ENCODE peak calls at places on chromosome 14, in five cellular contexts. C, B, N, E and K are unnamed samples.

GRCh38 chr14:35390577-35391387 is 13.8 kb downstream of the NFKBIA start:
- DNase-seq in N (peak), E (no peak), C (no peak), B (peak), K (no peak)

GRCh38 chr14:60805881-60806569 is 71.5 kb downstream of the MNAT1 start:
- DNase-seq in N (peak), E (peak), C (no peak), B (peak), K (peak)

GRCh38 chr14:69260246-69260978 is 454 bp downstream of the GALNT16 start:
- DNase-seq in C (no peak), B (no peak), N (no peak), E (no peak), K (no peak)

GRCh38 chr14:92885279-92886061 is 37.5 kb upstream of the CHGA start:
- DNase-seq in N (no peak), E (no peak), B (no peak), C (no peak), K (no peak)

GRCh38 chr14:95515080-95515489 is 1.4 kb downstream of the SYNE3 start:
- DNase-seq in E (peak), B (no peak), C (no peak), N (no peak), K (peak)

GRCh38 chr14:70698288-70698687 is 56.6 kb downstream of the TTC9 start:
- DNase-seq in B (peak), E (peak), C (peak), N (peak), K (peak)

GRCh38 chr14:64755661-64756265 is 51.5 kb downstream of the PLEKHG3 start:
- DNase-seq in B (peak), C (no peak), N (peak), E (peak), K (peak)

GRCh38 chr14:76917158-76917596 is 91.0 kb downstream of the LRRC74A start:
- DNase-seq in B (peak), E (peak), C (no peak), N (peak), K (peak)

GRCh38 chr14:68552597-68552996 is 240.3 kb downstream of the ZFP36L1 start:
- DNase-seq in N (peak), B (no peak), C (no peak), E (peak), K (peak)

GRCh38 chr14:64945431-64945830 is 2.9 kb upstream of the GPX2 start:
- DNase-seq in N (no peak), E (no peak), C (no peak), B (no peak), K (no peak)

GRCh38 chr14:90815817-90816662 is at the start of gene TTC7B:
- DNase-seq in N (no peak), B (peak), C (no peak), E (peak), K (peak)

GRCh38 chr14:76924363-76925151 is 98.3 kb downstream of the LRRC74A start:
- DNase-seq in B (no peak), N (no peak), C (no peak), E (no peak), K (no peak)

GRCh38 chr14:81625343-81625742 is 91.7 kb upstream of the SEL1L start:
- DNase-seq in E (peak), C (no peak), B (peak), N (peak), K (peak)

GRCh38 chr14:58772061-58772604 is 134.4 kb downstream of the DACT1 start:
- DNase-seq in E (no peak), N (no peak), C (no peak), B (no peak), K (no peak)

GRCh38 chr14:61475316-61475715 is 153.9 kb downstream of the PRKCH start:
- DNase-seq in B (peak), N (peak), C (peak), E (peak), K (peak)

GRCh38 chr14:105140581-105140980 is 28.0 kb downstream of the JAG2 start:
- DNase-seq in N (no peak), C (no peak), E (no peak), B (no peak), K (no peak)

GRCh38 chr14:35940291-35940690 is 114.2 kb downstream of the BRMS1L start:
- DNase-seq in B (no peak), E (no peak), C (no peak), N (no peak), K (no peak)

GRCh38 chr14:51575225-51576111 is 76.2 kb upstream of the FRMD6 start:
- DNase-seq in C (no peak), E (no peak), N (peak), B (no peak), K (peak)

GRCh38 chr14:54781936-54782802 is 120.5 kb downstream of the GCH1 start:
- DNase-seq in N (no peak), B (no peak), C (no peak), E (no peak), K (no peak)

GRCh38 chr14:61332658-61333029 is 11.3 kb downstream of the PRKCH start:
- DNase-seq in B (no peak), C (no peak), N (no peak), E (no peak), K (no peak)

GRCh38 chr14:50831704-50832130 is 755 bp upstream of the NIN start:
- DNase-seq in B (no peak), C (no peak), N (no peak), E (no peak), K (no peak)

GRCh38 chr14:41285193-41285748 is 321.4 kb upstream of the LRFN5 start:
- DNase-seq in E (peak), N (peak), C (no peak), B (peak), K (no peak)

GRCh38 chr14:77158175-77158908 is 16.8 kb upstream of the ZDHHC22 start:
- DNase-seq in C (no peak), N (peak), E (peak), B (peak), K (peak)

GRCh38 chr14:57487771-57488170 is 5.9 kb downstream of the CCDC198 start:
- DNase-seq in N (peak), C (no peak), E (no peak), B (peak), K (peak)

GRCh38 chr14:35343709-35344474 is 51.7 kb downstream of the PSMA6 start:
- DNase-seq in B (no peak), C (no peak), N (no peak), E (no peak), K (no peak)

GRCh38 chr14:23066855-23067744 is 9.8 kb upstream of the CDH24 start:
- DNase-seq in B (no peak), N (no peak), C (no peak), E (no peak), K (no peak)

GRCh38 chr14:20720741-20721140 is 24.9 kb upstream of the EDDM3A start:
- DNase-seq in N (no peak), C (no peak), B (no peak), E (no peak), K (no peak)

GRCh38 chr14:61385002-61385685 is 63.8 kb downstream of the PRKCH start:
- DNase-seq in C (no peak), B (no peak), E (no peak), N (no peak), K (no peak)

GRCh38 chr14:64726585-64726890 is 22.3 kb downstream of the PLEKHG3 start:
- DNase-seq in C (no peak), E (no peak), B (peak), N (peak), K (no peak)

GRCh38 chr14:68240388-68240787 is 420.8 kb downstream of the RAD51B start:
- DNase-seq in N (no peak), C (no peak), B (no peak), E (no peak), K (no peak)

GRCh38 chr14:20262642-20263128 is 23.6 kb downstream of the OR11H4 start:
- DNase-seq in N (peak), C (peak), E (peak), B (peak), K (peak)

GRCh38 chr14:93571275-93571674 is 140.5 kb downstream of the UNC79 start:
- DNase-seq in N (no peak), B (no peak), E (no peak), C (no peak), K (no peak)

GRCh38 chr14:74240794-74241610 is 1.8 kb downstream of the VSX2 start:
- DNase-seq in C (no peak), E (no peak), B (no peak), N (no peak), K (no peak)

GRCh38 chr14:95597784-95598204 is 62.9 kb downstream of the GLRX5 start:
- DNase-seq in N (peak), C (no peak), B (no peak), E (peak), K (peak)

GRCh38 chr14:86022031-86022629 is 492.2 kb downstream of the FLRT2 start:
- DNase-seq in N (peak), E (peak), B (no peak), C (no peak), K (no peak)

GRCh38 chr14:62734831-62735230 is 310.4 kb downstream of the KCNH5 start:
- DNase-seq in C (no peak), E (no peak), B (no peak), N (no peak), K (no peak)

GRCh38 chr14:102819176-102819628 is 42.0 kb downstream of the TRAF3 start:
- DNase-seq in B (no peak), C (no peak), E (no peak), N (no peak), K (peak)

DNA sequence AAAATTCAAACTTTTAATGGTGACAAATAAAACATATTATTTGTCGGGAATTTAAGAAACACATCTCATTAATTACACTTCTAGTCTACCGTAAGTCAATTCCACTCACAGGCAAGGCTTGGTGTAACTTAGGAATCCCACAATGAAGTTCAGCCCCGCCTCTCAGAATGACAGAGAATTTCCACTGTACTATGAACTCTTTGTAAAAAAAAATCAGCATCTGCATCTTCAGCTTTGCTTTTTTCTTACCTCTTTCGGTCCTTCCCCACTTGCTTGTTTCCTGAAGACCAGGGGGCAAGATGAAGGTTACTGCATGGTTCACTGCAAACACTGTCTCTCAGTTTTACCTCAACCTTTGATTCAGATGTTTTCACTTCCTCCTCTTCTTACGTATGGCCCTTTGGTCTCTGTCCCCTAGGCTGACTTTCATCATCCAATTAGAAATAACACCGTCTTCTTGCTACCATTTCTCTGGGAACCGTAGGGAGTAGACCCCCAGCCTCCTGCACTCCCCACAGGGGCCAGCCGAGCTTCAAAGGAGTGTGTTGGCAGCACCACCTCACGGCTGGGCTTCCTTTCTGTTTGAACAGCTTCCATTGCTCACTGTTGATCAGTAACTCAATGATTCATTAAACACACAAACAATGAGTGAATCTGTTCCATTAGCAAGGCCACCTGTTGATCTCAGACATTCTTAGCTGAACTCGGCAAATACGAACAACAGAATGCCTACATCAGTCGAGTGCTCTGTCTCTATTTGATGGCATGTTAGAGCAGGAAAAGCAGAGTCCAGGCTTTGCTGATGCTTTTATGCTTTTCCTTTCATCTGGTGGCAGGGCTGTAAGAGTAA is 343.0 kb downstream of the BMP4 start:
- DNase-seq in E (no peak), B (peak), C (no peak), N (peak), K (no peak)
- H3K4me3 ChIP-seq in E (no peak), B (peak), C (no peak), N (no peak), K (no peak)

DNA sequence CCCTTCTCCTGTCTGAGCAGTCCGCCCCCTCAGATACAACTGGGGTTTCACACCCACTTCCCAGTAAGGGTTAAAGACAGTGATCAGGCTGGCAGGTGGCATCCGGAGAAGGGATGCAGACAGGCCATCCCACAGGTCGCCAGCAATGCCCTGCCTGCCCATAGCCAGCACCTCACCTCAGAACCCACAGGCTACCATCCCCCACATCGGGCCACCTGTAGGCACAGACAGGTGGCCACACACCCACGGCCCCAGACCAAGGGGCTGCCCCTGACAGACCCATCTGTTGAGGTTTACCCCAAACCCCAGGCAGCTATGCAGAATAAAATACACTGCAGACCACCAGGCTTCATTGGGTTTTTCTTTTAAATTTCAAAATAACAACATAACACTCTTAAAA is 57.5 kb downstream of the CCNK start:
- DNase-seq in B (no peak), E (no peak), C (no peak), N (no peak), K (no peak)
- TF ChIP-seq CTCF in B (no peak), E (no peak), C (no peak), N (no peak), K (no peak)

GRCh38 chr14:56413721-56414120 is 165.9 kb upstream of the TMEM260 start:
- DNase-seq in E (no peak), N (no peak), B (no peak), C (no peak), K (no peak)
- H3K4me3 ChIP-seq in E (no peak), N (no peak), B (no peak), C (no peak), K (no peak)

DNA sequence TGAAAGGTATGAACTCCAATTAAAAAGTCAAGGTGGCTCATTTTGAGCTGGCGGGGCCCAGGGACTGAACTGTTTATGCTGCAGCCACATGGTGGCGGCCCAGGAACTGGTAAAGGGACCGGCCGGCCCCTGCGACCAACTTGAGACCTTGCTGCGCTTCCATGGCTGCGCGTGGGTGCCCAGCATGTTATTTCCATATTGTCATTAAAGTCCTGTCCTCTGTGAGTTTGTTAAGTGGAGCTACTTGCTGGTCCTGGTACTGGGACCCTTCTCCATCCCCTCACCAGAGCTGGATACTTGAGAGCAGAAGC is 62.3 kb downstream of the BEGAIN start:
- DNase-seq in C (no peak), B (no peak), E (no peak), N (peak), K (no peak)
- TF ChIP-seq CTCF in C (peak), B (no peak), E (no peak), N (peak), K (peak)